ENCODE peak calls at places on chromosomes 2 and 18, in nine cellular contexts. Z is sigmoid colon, I is hippocampal formation, U is kidney glomerular epithelial cell, W is skeletal muscle cell, V is iris pigment epithelial cell, K is neural progenitor cell, C is HTR-8/SVneo, B is smooth muscle cell of the brain vasculature. X is an unnamed sample.

GRCh38 chr2:18187214-18187613 is 308.7 kb downstream of the KCNS3 start:
- DNase-seq in Z (no peak), I (no peak), U (no peak), W (no peak), V (peak), K (no peak), C (no peak), B (no peak), X (peak)

GRCh38 chr2:219353129-219353528 is 20.6 kb upstream of the RESP18 start:
- DNase-seq in Z (no peak), I (no peak), U (no peak), W (no peak), V (no peak), K (no peak), C (no peak), B (no peak), X (no peak)

GRCh38 chr2:232908695-232909094 is 38.6 kb downstream of the SNORC start:
- DNase-seq in Z (no peak), I (no peak), U (no peak), W (no peak), V (no peak), K (no peak), C (no peak), B (no peak), X (no peak)

GRCh38 chr18:50578651-50579050 is 18.8 kb downstream of the MAPK4 start:
- DNase-seq in Z (no peak), I (no peak), U (no peak), W (no peak), V (no peak), K (no peak), C (no peak), B (no peak), X (peak)

GRCh38 chr2:226888378-226888915 is 52.6 kb downstream of the RHBDD1 start:
- DNase-seq in Z (no peak), I (no peak), U (no peak), W (no peak), V (peak), K (no peak), C (no peak), B (no peak), X (no peak)

GRCh38 chr2:221969087-221969829 is 329.5 kb downstream of the PAX3 start:
- DNase-seq in Z (no peak), I (peak), U (peak), W (no peak), V (peak), K (peak), C (peak), B (peak), X (peak)

GRCh38 chr2:127359520-127359919 is 28.3 kb downstream of the MAP3K2 start:
- DNase-seq in Z (no peak), I (no peak), U (no peak), W (no peak), V (no peak), K (no peak), C (no peak), B (no peak), X (no peak)

GRCh38 chr2:231984992-231985391 is 23.5 kb downstream of the DIS3L2 start:
- DNase-seq in Z (no peak), I (no peak), U (no peak), W (no peak), V (no peak), K (no peak), C (no peak), B (no peak), X (no peak)

GRCh38 chr18:25349926-25350560 is 1.9 kb downstream of the ZNF521 start:
- DNase-seq in Z (peak), I (no peak), U (no peak), W (no peak), V (peak), K (peak), C (no peak), B (no peak), X (no peak)

GRCh38 chr2:192035731-192036442 is 158.8 kb downstream of the TMEFF2 start:
- DNase-seq in Z (no peak), I (no peak), U (no peak), W (no peak), V (peak), K (no peak), C (peak), B (no peak), X (no peak)